ENCODE peak calls at places on chromosomes 12 and 14, in ten cellular contexts. Y is cardiac muscle cell, J is lower lobe of right lung, E is SK-N-SH, W is GM12878, B is SK-N-MC, A is RWPE1, C is adrenal gland, H is tibial artery, N is substantia nigra. X is an unnamed sample.

GRCh38 chr12:106919910-106920544 is 35.7 kb upstream of the TMEM263 start:
- DNase-seq in Y (peak), J (no peak), E (peak), W (no peak), B (peak), A (peak), C (no peak), H (no peak), N (no peak), X (no peak)

GRCh38 chr14:34707722-34708121 is 6.7 kb downstream of the CFL2 start:
- DNase-seq in Y (no peak), J (no peak), E (no peak), W (no peak), B (no peak), A (no peak), C (no peak), H (no peak), N (no peak), X (no peak)

GRCh38 chr14:38256358-38256840 is 506 bp upstream of the CLEC14A start:
- DNase-seq in Y (peak), J (no peak), E (no peak), W (no peak), B (no peak), A (no peak), C (no peak), H (peak), N (no peak), X (no peak)

GRCh38 chr12:115683240-115683765 is 594.2 kb downstream of the MED13L start:
- DNase-seq in Y (no peak), J (no peak), E (no peak), W (no peak), B (no peak), A (no peak), C (no peak), H (no peak), N (no peak), X (no peak)

GRCh38 chr12:52837341-52837741 is 3.2 kb upstream of the KRT79 start:
- DNase-seq in Y (peak), J (no peak), E (no peak), W (no peak), B (no peak), A (peak), C (no peak), H (no peak), N (no peak), X (no peak)

GRCh38 chr12:13173537-13173936 is 23.0 kb upstream of the EMP1 start:
- DNase-seq in Y (peak), J (peak), E (no peak), W (peak), B (no peak), A (peak), C (peak), H (peak), N (no peak), X (no peak)

GRCh38 chr12:724194-724855 is 28.1 kb upstream of the WNK1 start:
- DNase-seq in Y (peak), J (no peak), E (no peak), W (no peak), B (no peak), A (peak), C (no peak), H (no peak), N (no peak), X (no peak)

GRCh38 chr12:107379852-107380567 is 286.7 kb upstream of the CRY1 start:
- DNase-seq in Y (no peak), J (no peak), E (no peak), W (no peak), B (no peak), A (peak), C (no peak), H (no peak), N (no peak), X (no peak)

GRCh38 chr12:3988519-3989217 is 115.5 kb upstream of the PARP11 start:
- DNase-seq in Y (no peak), J (no peak), E (no peak), W (peak), B (no peak), A (no peak), C (no peak), H (no peak), N (no peak), X (no peak)

GRCh38 chr12:126309278-126309677 is 1244.0 kb downstream of the AACS start:
- DNase-seq in Y (no peak), J (no peak), E (no peak), W (no peak), B (no peak), A (no peak), C (no peak), H (no peak), N (no peak), X (no peak)

GRCh38 chr14:75928587-75929230 is 53.1 kb downstream of the TGFB3 start:
- DNase-seq in Y (peak), J (no peak), E (peak), W (no peak), B (no peak), A (no peak), C (no peak), H (no peak), N (no peak), X (peak)

GRCh38 chr12:85831327-85831990 is 4.8 kb downstream of the RASSF9 start:
- DNase-seq in Y (no peak), J (no peak), E (no peak), W (no peak), B (peak), A (no peak), C (no peak), H (no peak), N (no peak), X (no peak)

GRCh38 chr12:6452245-6452731 is 446 bp downstream of the TAPBPL start:
- DNase-seq in Y (no peak), J (no peak), E (peak), W (no peak), B (no peak), A (no peak), C (peak), H (no peak), N (no peak), X (no peak)

GRCh38 chr12:32039341-32039740 is 67.3 kb upstream of the BICD1 start:
- DNase-seq in Y (peak), J (no peak), E (peak), W (no peak), B (no peak), A (no peak), C (no peak), H (no peak), N (no peak), X (no peak)

GRCh38 chr14:60095781-60096450 is 4.2 kb downstream of the PCNX4 start:
- DNase-seq in Y (peak), J (no peak), E (no peak), W (no peak), B (no peak), A (no peak), C (no peak), H (no peak), N (no peak), X (no peak)

GRCh38 chr12:113891737-113892520 is 74.2 kb downstream of the RBM19 start:
- DNase-seq in Y (no peak), J (no peak), E (no peak), W (no peak), B (no peak), A (no peak), C (no peak), H (no peak), N (no peak), X (no peak)

GRCh38 chr12:108228746-108229145 is 99.7 kb downstream of the WSCD2 start:
- DNase-seq in Y (no peak), J (no peak), E (peak), W (no peak), B (no peak), A (no peak), C (no peak), H (no peak), N (no peak), X (no peak)

GRCh38 chr14:101503431-101504095 is 57.7 kb upstream of the DIO3 start:
- DNase-seq in Y (no peak), J (peak), E (no peak), W (no peak), B (no peak), A (no peak), C (no peak), H (no peak), N (no peak), X (no peak)

GRCh38 chr12:124837958-124838803 is 25.5 kb downstream of the SCARB1 start:
- DNase-seq in Y (peak), J (no peak), E (peak), W (no peak), B (no peak), A (peak), C (peak), H (peak), N (peak), X (peak)

GRCh38 chr12:10735428-10735827 is 12.3 kb upstream of the YBX3 start:
- DNase-seq in Y (no peak), J (no peak), E (no peak), W (no peak), B (no peak), A (no peak), C (no peak), H (no peak), N (no peak), X (no peak)

GRCh38 chr14:103581206-103581605 is 18.4 kb downstream of the COA8 start:
- DNase-seq in Y (no peak), J (no peak), E (no peak), W (no peak), B (no peak), A (no peak), C (no peak), H (no peak), N (no peak), X (no peak)

GRCh38 chr14:103574707-103575285 is 12.0 kb downstream of the COA8 start:
- DNase-seq in Y (no peak), J (no peak), E (no peak), W (no peak), B (no peak), A (no peak), C (no peak), H (no peak), N (no peak), X (no peak)

GRCh38 chr14:103574104-103574503 is 11.3 kb downstream of the COA8 start:
- DNase-seq in Y (no peak), J (no peak), E (no peak), W (no peak), B (no peak), A (no peak), C (no peak), H (no peak), N (no peak), X (no peak)

GRCh38 chr14:103578401-103579075 is 15.8 kb downstream of the COA8 start:
- DNase-seq in Y (no peak), J (no peak), E (no peak), W (no peak), B (no peak), A (no peak), C (no peak), H (no peak), N (no peak), X (no peak)

DNA sequence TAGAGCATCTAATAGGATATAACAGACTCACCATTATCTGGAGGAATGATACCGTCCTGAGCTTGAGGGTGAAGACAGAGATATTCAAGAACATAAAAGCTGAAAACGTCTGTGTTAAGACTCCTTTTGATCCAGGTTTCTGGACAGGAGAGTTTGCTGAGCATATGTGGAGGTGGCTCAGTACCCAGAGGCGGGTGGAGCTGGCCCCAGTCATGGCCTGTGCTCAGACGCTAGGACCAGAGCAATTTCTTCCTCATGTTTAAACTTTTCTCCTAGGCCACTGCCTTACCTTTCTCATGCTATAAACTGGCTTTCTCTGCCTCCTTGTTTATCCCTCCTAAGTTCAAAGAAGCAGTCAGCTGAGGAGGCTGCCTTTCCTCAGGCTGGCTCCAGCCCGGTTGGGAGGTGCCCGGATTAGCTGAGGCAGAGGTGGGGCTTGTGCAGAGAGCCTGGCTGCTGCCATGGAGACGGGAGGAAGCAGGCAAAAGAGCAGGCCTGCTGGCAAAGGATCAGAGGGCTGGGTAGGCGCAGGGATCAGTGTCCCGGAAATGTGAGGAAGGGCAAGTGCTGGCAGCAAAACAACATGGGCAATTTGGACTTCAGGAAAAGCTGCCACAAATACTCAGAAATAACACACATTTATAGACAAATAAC is 13.7 kb downstream of the COA8 start:
- DNase-seq in Y (peak), J (peak), E (peak), W (no peak), B (peak), A (peak), C (peak), H (peak), N (peak), X (peak)
- H3K27ac ChIP-seq in Y (peak), J (peak), E (peak), W (no peak), B (no peak), A (peak), C (no peak), H (peak), N (no peak), X (peak)

DNA sequence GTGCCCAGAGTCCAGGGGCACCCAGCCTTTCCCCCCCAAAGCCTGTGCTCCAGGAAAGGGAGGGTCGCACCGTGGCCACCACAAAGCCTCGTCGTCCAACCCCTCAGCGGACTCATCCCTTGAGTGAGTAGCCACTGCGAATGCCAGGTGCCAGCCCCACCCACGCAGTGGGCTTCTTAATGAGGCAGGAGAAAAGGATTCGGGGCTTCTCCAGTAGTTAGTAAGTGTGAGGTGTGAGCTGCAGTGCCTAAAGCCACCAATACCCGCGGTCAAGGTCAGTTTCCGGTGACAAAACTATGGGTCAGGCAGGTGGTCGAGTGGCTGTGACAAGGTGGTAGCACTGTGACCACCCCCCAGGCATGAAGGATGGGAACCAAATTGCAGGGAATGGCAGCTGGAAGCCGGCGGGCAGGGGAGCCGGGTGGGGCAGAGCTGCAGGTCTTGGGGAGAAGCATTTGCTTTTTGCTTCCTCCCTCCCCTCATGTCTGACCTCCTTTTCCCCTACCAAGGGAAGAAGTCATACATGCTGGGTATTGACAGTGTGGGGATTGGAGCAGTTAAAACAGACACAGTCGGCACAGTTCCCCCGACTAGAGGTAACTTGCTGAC is 8.0 kb downstream of the RAN start:
- DNase-seq in Y (no peak), J (no peak), E (peak), W (no peak), B (no peak), A (no peak), C (no peak), H (no peak), N (no peak), X (no peak)
- H3K27ac ChIP-seq in Y (no peak), J (no peak), E (no peak), W (peak), B (no peak), A (no peak), C (no peak), H (no peak), N (no peak), X (no peak)

GRCh38 chr12:121562484-121562883 is 18.3 kb downstream of the KDM2B start:
- DNase-seq in Y (no peak), J (no peak), E (no peak), W (no peak), B (no peak), A (no peak), C (no peak), H (no peak), N (no peak), X (no peak)
- H3K27ac ChIP-seq in Y (no peak), J (no peak), E (no peak), W (no peak), B (no peak), A (no peak), C (no peak), H (no peak), N (no peak), X (no peak)

GRCh38 chr14:62739647-62740046 is 305.6 kb downstream of the KCNH5 start:
- DNase-seq in Y (no peak), J (no peak), E (no peak), W (no peak), B (no peak), A (no peak), C (no peak), H (no peak), N (no peak), X (no peak)

GRCh38 chr14:62736004-62736403 is 309.3 kb downstream of the KCNH5 start:
- DNase-seq in Y (no peak), J (no peak), E (no peak), W (no peak), B (no peak), A (no peak), C (no peak), H (no peak), N (no peak), X (no peak)

GRCh38 chr14:62734831-62735230 is 310.4 kb downstream of the KCNH5 start:
- DNase-seq in Y (no peak), J (no peak), E (no peak), W (no peak), B (no peak), A (peak), C (no peak), H (no peak), N (no peak), X (no peak)

GRCh38 chr14:62736426-62737043 is 308.7 kb downstream of the KCNH5 start:
- DNase-seq in Y (no peak), J (no peak), E (no peak), W (no peak), B (no peak), A (no peak), C (no peak), H (no peak), N (no peak), X (no peak)
- H3K27ac ChIP-seq in Y (no peak), J (no peak), E (no peak), W (no peak), B (no peak), A (no peak), C (no peak), H (no peak), N (no peak), X (no peak)

GRCh38 chr14:90301580-90302181 is 30.1 kb downstream of the NRDE2 start:
- DNase-seq in Y (peak), J (no peak), E (peak), W (no peak), B (peak), A (peak), C (no peak), H (no peak), N (no peak), X (no peak)
- H3K27ac ChIP-seq in Y (no peak), J (no peak), E (peak), W (no peak), B (peak), A (no peak), C (no peak), H (peak), N (peak), X (peak)

GRCh38 chr14:96217381-96217913 is 12.8 kb downstream of the BDKRB2 start:
- DNase-seq in Y (no peak), J (no peak), E (peak), W (no peak), B (no peak), A (no peak), C (no peak), H (no peak), N (no peak), X (no peak)

GRCh38 chr14:96216627-96217026 is 12.0 kb downstream of the BDKRB2 start:
- DNase-seq in Y (no peak), J (no peak), E (no peak), W (no peak), B (no peak), A (no peak), C (no peak), H (no peak), N (no peak), X (no peak)

GRCh38 chr14:96212896-96213295 is 8.3 kb downstream of the BDKRB2 start:
- DNase-seq in Y (no peak), J (no peak), E (no peak), W (no peak), B (no peak), A (no peak), C (no peak), H (no peak), N (no peak), X (no peak)

GRCh38 chr14:96213871-96214465 is 9.3 kb downstream of the BDKRB2 start:
- DNase-seq in Y (no peak), J (no peak), E (no peak), W (no peak), B (no peak), A (no peak), C (no peak), H (no peak), N (no peak), X (no peak)

DNA sequence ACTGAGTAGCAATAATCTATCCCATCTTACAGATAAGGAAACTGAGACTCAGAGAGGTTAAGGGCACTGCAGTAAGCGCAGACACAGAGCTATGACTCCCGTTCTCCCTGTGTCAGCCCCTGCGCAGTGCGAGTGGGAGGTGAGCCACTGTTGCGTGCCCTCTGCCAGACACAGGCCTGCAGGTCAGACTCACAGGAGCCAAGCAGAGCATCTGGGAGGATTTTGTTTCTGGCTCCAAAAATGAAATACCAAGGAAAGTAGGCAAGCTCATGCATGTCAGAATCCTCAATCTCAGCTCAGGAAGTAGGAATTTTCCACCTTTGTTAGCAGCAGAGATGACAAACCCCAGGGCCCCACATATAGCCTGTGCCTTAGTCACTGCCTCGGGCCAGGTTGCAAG is 11.2 kb downstream of the BDKRB2 start:
- DNase-seq in Y (no peak), J (no peak), E (no peak), W (no peak), B (no peak), A (peak), C (no peak), H (no peak), N (no peak), X (no peak)
- H3K27ac ChIP-seq in Y (no peak), J (no peak), E (peak), W (no peak), B (no peak), A (peak), C (no peak), H (no peak), N (no peak), X (no peak)

GRCh38 chr14:87467578-87467977 is 525.4 kb downstream of the GALC start:
- DNase-seq in Y (no peak), J (no peak), E (no peak), W (no peak), B (no peak), A (no peak), C (no peak), H (no peak), N (no peak), X (no peak)

GRCh38 chr14:87457727-87458126 is 535.3 kb downstream of the GALC start:
- DNase-seq in Y (no peak), J (no peak), E (no peak), W (no peak), B (no peak), A (no peak), C (no peak), H (no peak), N (no peak), X (no peak)

DNA sequence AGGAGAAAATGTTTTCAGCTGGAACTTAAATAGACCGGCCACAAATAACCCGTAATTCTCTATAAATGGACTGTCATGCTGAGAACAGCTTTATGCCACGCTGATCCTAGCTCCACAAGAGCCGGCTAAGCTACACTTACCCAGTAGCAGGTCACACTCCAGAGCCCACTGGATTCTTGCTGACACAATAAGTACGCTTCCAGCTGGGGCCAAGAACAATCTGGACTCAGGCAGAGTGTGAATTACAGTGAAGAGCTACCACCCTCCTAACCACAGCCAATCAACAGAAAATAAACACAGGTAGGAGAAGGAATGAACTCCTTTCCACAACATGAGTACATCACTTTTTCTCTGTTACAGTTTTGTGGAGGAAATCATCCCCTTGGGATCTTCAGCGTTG is 531.3 kb downstream of the GALC start:
- DNase-seq in Y (no peak), J (no peak), E (no peak), W (no peak), B (no peak), A (no peak), C (no peak), H (no peak), N (no peak), X (no peak)
- H3K27ac ChIP-seq in Y (no peak), J (no peak), E (no peak), W (no peak), B (no peak), A (no peak), C (no peak), H (no peak), N (no peak), X (no peak)

X was measured in caudate nucleus.